ENCODE peak calls at places on chromosomes 7 and 10, in seven cellular contexts. One of them, this sample, is unnamed.

GRCh38 chr7:158296798-158297104 is 290.9 kb downstream of the PTPRN2 start:
- DNase-seq in NCI-H1105 treated with DMSO at 0.1 percent for 48 hours: no peak
- DNase-seq in cardiac fibroblast: no peak
- DNase-seq in dorsolateral prefrontal cortex: no peak
- DNase-seq in activated T-cell treated with anti-CD3 and anti-CD28 coated beads, Interleukin-2, amount 50 U/mL, for 4 hours: no peak
- DNase-seq in naive thymus-derived CD8-positive, alpha-beta T cell: no peak
- DNase-seq in foreskin melanocyte: no peak
- DNase-seq in this sample: no peak

GRCh38 chr10:125174360-125174759 is 14.0 kb upstream of the CTBP2 start:
- DNase-seq in NCI-H1105 treated with DMSO at 0.1 percent for 48 hours: no peak
- DNase-seq in cardiac fibroblast: no peak
- DNase-seq in dorsolateral prefrontal cortex: no peak
- DNase-seq in activated T-cell treated with anti-CD3 and anti-CD28 coated beads, Interleukin-2, amount 50 U/mL, for 4 hours: no peak
- DNase-seq in naive thymus-derived CD8-positive, alpha-beta T cell: no peak
- DNase-seq in foreskin melanocyte: no peak
- DNase-seq in this sample: no peak

GRCh38 chr7:145644426-145645154 is 472.0 kb upstream of the CNTNAP2 start:
- DNase-seq in NCI-H1105 treated with DMSO at 0.1 percent for 48 hours: no peak
- DNase-seq in cardiac fibroblast: peak
- DNase-seq in dorsolateral prefrontal cortex: no peak
- DNase-seq in activated T-cell treated with anti-CD3 and anti-CD28 coated beads, Interleukin-2, amount 50 U/mL, for 4 hours: no peak
- DNase-seq in naive thymus-derived CD8-positive, alpha-beta T cell: no peak
- DNase-seq in foreskin melanocyte: no peak
- DNase-seq in this sample: no peak

GRCh38 chr7:14836571-14837189 is 65.9 kb downstream of the DGKB start:
- DNase-seq in NCI-H1105 treated with DMSO at 0.1 percent for 48 hours: peak
- DNase-seq in cardiac fibroblast: peak
- DNase-seq in dorsolateral prefrontal cortex: peak
- DNase-seq in activated T-cell treated with anti-CD3 and anti-CD28 coated beads, Interleukin-2, amount 50 U/mL, for 4 hours: no peak
- DNase-seq in naive thymus-derived CD8-positive, alpha-beta T cell: no peak
- DNase-seq in foreskin melanocyte: no peak
- DNase-seq in this sample: peak

GRCh38 chr10:116716381-116716780 is 26.0 kb downstream of the HSPA12A start:
- DNase-seq in NCI-H1105 treated with DMSO at 0.1 percent for 48 hours: no peak
- DNase-seq in cardiac fibroblast: no peak
- DNase-seq in dorsolateral prefrontal cortex: no peak
- DNase-seq in activated T-cell treated with anti-CD3 and anti-CD28 coated beads, Interleukin-2, amount 50 U/mL, for 4 hours: no peak
- DNase-seq in naive thymus-derived CD8-positive, alpha-beta T cell: no peak
- DNase-seq in foreskin melanocyte: no peak
- DNase-seq in this sample: no peak

GRCh38 chr10:89563861-89564478 is 28.6 kb upstream of the SLC16A12 start:
- DNase-seq in NCI-H1105 treated with DMSO at 0.1 percent for 48 hours: peak
- DNase-seq in cardiac fibroblast: peak
- DNase-seq in dorsolateral prefrontal cortex: no peak
- DNase-seq in activated T-cell treated with anti-CD3 and anti-CD28 coated beads, Interleukin-2, amount 50 U/mL, for 4 hours: no peak
- DNase-seq in naive thymus-derived CD8-positive, alpha-beta T cell: peak
- DNase-seq in foreskin melanocyte: peak
- DNase-seq in this sample: peak

GRCh38 chr10:114384601-114385000 is 19.7 kb downstream of the AFAP1L2 start:
- DNase-seq in NCI-H1105 treated with DMSO at 0.1 percent for 48 hours: no peak
- DNase-seq in cardiac fibroblast: no peak
- DNase-seq in dorsolateral prefrontal cortex: no peak
- DNase-seq in activated T-cell treated with anti-CD3 and anti-CD28 coated beads, Interleukin-2, amount 50 U/mL, for 4 hours: no peak
- DNase-seq in naive thymus-derived CD8-positive, alpha-beta T cell: no peak
- DNase-seq in foreskin melanocyte: no peak
- DNase-seq in this sample: no peak

GRCh38 chr7:74474271-74474865 is 20.7 kb downstream of the GTF2IRD1 start:
- DNase-seq in NCI-H1105 treated with DMSO at 0.1 percent for 48 hours: no peak
- DNase-seq in cardiac fibroblast: no peak
- DNase-seq in dorsolateral prefrontal cortex: no peak
- DNase-seq in activated T-cell treated with anti-CD3 and anti-CD28 coated beads, Interleukin-2, amount 50 U/mL, for 4 hours: no peak
- DNase-seq in naive thymus-derived CD8-positive, alpha-beta T cell: no peak
- DNase-seq in foreskin melanocyte: no peak
- DNase-seq in this sample: no peak

GRCh38 chr10:1253476-1254353 is 197.5 kb downstream of the WDR37 start:
- DNase-seq in NCI-H1105 treated with DMSO at 0.1 percent for 48 hours: no peak
- DNase-seq in cardiac fibroblast: no peak
- DNase-seq in dorsolateral prefrontal cortex: no peak
- DNase-seq in activated T-cell treated with anti-CD3 and anti-CD28 coated beads, Interleukin-2, amount 50 U/mL, for 4 hours: no peak
- DNase-seq in naive thymus-derived CD8-positive, alpha-beta T cell: no peak
- DNase-seq in foreskin melanocyte: no peak
- DNase-seq in this sample: no peak

GRCh38 chr7:46202379-46202778 is 281.3 kb upstream of the IGFBP3 start:
- DNase-seq in NCI-H1105 treated with DMSO at 0.1 percent for 48 hours: no peak
- DNase-seq in cardiac fibroblast: no peak
- DNase-seq in dorsolateral prefrontal cortex: no peak
- DNase-seq in activated T-cell treated with anti-CD3 and anti-CD28 coated beads, Interleukin-2, amount 50 U/mL, for 4 hours: no peak
- DNase-seq in naive thymus-derived CD8-positive, alpha-beta T cell: no peak
- DNase-seq in foreskin melanocyte: no peak
- DNase-seq in this sample: no peak

GRCh38 chr10:71462642-71462935 is 65.9 kb downstream of the CDH23 start:
- DNase-seq in NCI-H1105 treated with DMSO at 0.1 percent for 48 hours: no peak
- DNase-seq in cardiac fibroblast: no peak
- DNase-seq in dorsolateral prefrontal cortex: no peak
- DNase-seq in activated T-cell treated with anti-CD3 and anti-CD28 coated beads, Interleukin-2, amount 50 U/mL, for 4 hours: no peak
- DNase-seq in naive thymus-derived CD8-positive, alpha-beta T cell: no peak
- DNase-seq in foreskin melanocyte: no peak
- DNase-seq in this sample: no peak

GRCh38 chr7:21763818-21764217 is 181.9 kb downstream of the CDCA7L start:
- DNase-seq in NCI-H1105 treated with DMSO at 0.1 percent for 48 hours: no peak
- DNase-seq in cardiac fibroblast: no peak
- DNase-seq in dorsolateral prefrontal cortex: no peak
- DNase-seq in activated T-cell treated with anti-CD3 and anti-CD28 coated beads, Interleukin-2, amount 50 U/mL, for 4 hours: no peak
- DNase-seq in naive thymus-derived CD8-positive, alpha-beta T cell: no peak
- DNase-seq in foreskin melanocyte: no peak
- DNase-seq in this sample: no peak

GRCh38 chr7:50660830-50661175 is 95.6 kb upstream of the DDC start:
- DNase-seq in NCI-H1105 treated with DMSO at 0.1 percent for 48 hours: no peak
- DNase-seq in cardiac fibroblast: no peak
- DNase-seq in dorsolateral prefrontal cortex: no peak
- DNase-seq in activated T-cell treated with anti-CD3 and anti-CD28 coated beads, Interleukin-2, amount 50 U/mL, for 4 hours: no peak
- DNase-seq in naive thymus-derived CD8-positive, alpha-beta T cell: no peak
- DNase-seq in foreskin melanocyte: no peak
- DNase-seq in this sample: no peak

GRCh38 chr7:123588376-123588775 is 13.2 kb upstream of the ASB15 start:
- DNase-seq in NCI-H1105 treated with DMSO at 0.1 percent for 48 hours: no peak
- DNase-seq in cardiac fibroblast: no peak
- DNase-seq in dorsolateral prefrontal cortex: no peak
- DNase-seq in activated T-cell treated with anti-CD3 and anti-CD28 coated beads, Interleukin-2, amount 50 U/mL, for 4 hours: no peak
- DNase-seq in naive thymus-derived CD8-positive, alpha-beta T cell: no peak
- DNase-seq in foreskin melanocyte: no peak
- DNase-seq in this sample: no peak

GRCh38 chr10:42783181-42783549 is 570 bp downstream of the BMS1 start:
- DNase-seq in NCI-H1105 treated with DMSO at 0.1 percent for 48 hours: peak
- DNase-seq in cardiac fibroblast: peak
- DNase-seq in dorsolateral prefrontal cortex: no peak
- DNase-seq in activated T-cell treated with anti-CD3 and anti-CD28 coated beads, Interleukin-2, amount 50 U/mL, for 4 hours: peak
- DNase-seq in naive thymus-derived CD8-positive, alpha-beta T cell: no peak
- DNase-seq in foreskin melanocyte: peak
- DNase-seq in this sample: peak